ENCODE peak calls at places on chromosomes 7 and 10, in four cellular contexts. I, M, P and E are unnamed samples.

GRCh38 chr10:126686271-126686670 is 15.8 kb upstream of the C10orf90 start:
- DNase-seq in I (no peak), M (no peak), P (no peak), E (no peak)

GRCh38 chr10:480928-481551 is 208.4 kb downstream of the DIP2C start:
- DNase-seq in I (peak; percentile 62), M (no peak), P (no peak), E (no peak)

GRCh38 chr10:63798599-63799498 is 277.6 kb downstream of the REEP3 start:
- DNase-seq in I (peak; percentile 77), M (peak; percentile 81), P (peak; percentile 49), E (peak; percentile 76)

GRCh38 chr7:74187915-74188675 is 13.9 kb downstream of the EIF4H start:
- DNase-seq in I (no peak), M (no peak), P (no peak), E (peak; percentile 61)

GRCh38 chr10:87695074-87695473 is 35.4 kb downstream of the PAPSS2 start:
- DNase-seq in I (no peak), M (no peak), P (no peak), E (no peak)

GRCh38 chr10:119595715-119596515 is 849 bp downstream of the TIAL1 start:
- DNase-seq in I (peak; percentile 33), M (peak; percentile 63), P (peak; percentile 50), E (no peak)

GRCh38 chr7:101921061-101921460 is 103.6 kb downstream of the CUX1 start:
- DNase-seq in I (no peak), M (peak; percentile 20), P (no peak), E (no peak)

GRCh38 chr10:113384181-113384580 is 168.7 kb upstream of the HABP2 start:
- DNase-seq in I (no peak), M (no peak), P (no peak), E (no peak)

GRCh38 chr7:44057849-44058758 is 7.3 kb downstream of the PGAM2 start:
- DNase-seq in I (no peak), M (no peak), P (no peak), E (no peak)

GRCh38 chr10:28938745-28939144 is 261.4 kb downstream of the BAMBI start:
- DNase-seq in I (no peak), M (no peak), P (no peak), E (peak; percentile 41)

GRCh38 chr10:59838390-59838789 is 68.0 kb downstream of the CCDC6 start:
- DNase-seq in I (no peak), M (no peak), P (no peak), E (no peak)

GRCh38 chr10:16965740-16966447 is 148.7 kb upstream of the RSU1 start:
- DNase-seq in I (peak; percentile 65), M (peak; percentile 66), P (no peak), E (peak; percentile 91)

GRCh38 chr10:66187096-66187733 is 738.6 kb upstream of the LRRTM3 start:
- DNase-seq in I (no peak), M (no peak), P (no peak), E (peak; percentile 26)

GRCh38 chr7:124276005-124276606 is 243.2 kb upstream of the TMEM229A start:
- DNase-seq in I (peak; percentile 4), M (no peak), P (no peak), E (peak; percentile 64)

GRCh38 chr7:48384180-48384752 is 213.0 kb downstream of the ABCA13 start:
- DNase-seq in I (no peak), M (no peak), P (no peak), E (no peak)

GRCh38 chr7:46881507-46882127 is 700.3 kb downstream of the TNS3 start:
- DNase-seq in I (no peak), M (no peak), P (no peak), E (peak; percentile 31)

GRCh38 chr7:130990178-130990832 is 256.3 kb upstream of the KLF14 start:
- DNase-seq in I (no peak), M (no peak), P (peak; percentile 81), E (no peak)
- H3K4me1 ChIP-seq in I (peaks cover 59% of the 10 kb centered on the region), M (peaks cover 3% of the 10 kb centered on the region), P (peaks cover 31% of the 10 kb centered on the region), E (peaks cover 7% of the 10 kb centered on the region)

GRCh38 chr7:25900887-25901286 is 251.1 kb upstream of the NFE2L3 start:
- DNase-seq in I (no peak), M (no peak), P (no peak), E (no peak)
- H3K4me1 ChIP-seq in I (peaks cover 11% of the 10 kb centered on the region), M (no peaks in the 10 kb centered on the region), P (no peaks in the 10 kb centered on the region), E (no peaks in the 10 kb centered on the region)

DNA sequence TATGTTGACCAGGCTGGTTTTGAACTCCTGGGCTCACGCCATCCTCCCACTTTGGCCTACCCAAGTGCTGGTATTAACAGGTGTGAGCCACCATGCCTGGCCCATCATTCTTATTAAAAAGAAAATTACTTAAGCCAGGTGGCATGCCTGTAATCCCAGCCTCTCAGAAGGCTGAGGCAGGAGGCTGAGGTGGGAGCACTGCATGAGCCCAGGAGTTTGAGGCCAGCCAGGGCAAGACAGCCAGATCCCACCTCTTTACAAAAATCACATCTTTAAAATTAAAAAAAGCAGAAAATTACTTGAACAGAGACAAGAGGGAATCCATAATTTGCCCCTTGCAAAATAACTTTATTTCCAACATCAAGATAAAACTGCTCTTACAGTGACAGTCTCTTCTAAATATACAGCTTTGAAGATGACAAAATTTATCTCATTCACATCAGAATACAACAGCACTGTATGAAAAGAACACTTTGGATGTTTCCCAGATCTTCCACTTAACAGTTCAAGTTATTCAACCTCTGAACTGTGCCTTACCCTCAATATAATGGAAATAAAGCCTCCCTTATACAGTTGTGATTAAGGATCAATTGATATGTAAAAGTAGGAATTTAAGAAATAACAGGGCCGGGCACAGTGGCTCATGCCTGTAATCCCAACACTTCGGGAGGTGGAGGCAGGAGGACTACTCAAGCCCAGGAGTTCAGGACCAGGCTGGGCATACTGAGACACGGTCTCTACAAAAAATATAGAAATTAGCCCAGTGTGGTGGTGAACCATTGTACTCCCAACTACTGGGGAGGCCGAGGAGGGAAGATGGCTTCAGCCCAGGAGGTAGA is 10.3 kb downstream of the WAPL start:
- DNase-seq in I (no peak), M (no peak), P (no peak), E (no peak)
- H3K4me1 ChIP-seq in I (peaks cover 47% of the 10 kb centered on the region), M (peaks cover 3% of the 10 kb centered on the region), P (peaks cover 39% of the 10 kb centered on the region), E (no peaks in the 10 kb centered on the region)

DNA sequence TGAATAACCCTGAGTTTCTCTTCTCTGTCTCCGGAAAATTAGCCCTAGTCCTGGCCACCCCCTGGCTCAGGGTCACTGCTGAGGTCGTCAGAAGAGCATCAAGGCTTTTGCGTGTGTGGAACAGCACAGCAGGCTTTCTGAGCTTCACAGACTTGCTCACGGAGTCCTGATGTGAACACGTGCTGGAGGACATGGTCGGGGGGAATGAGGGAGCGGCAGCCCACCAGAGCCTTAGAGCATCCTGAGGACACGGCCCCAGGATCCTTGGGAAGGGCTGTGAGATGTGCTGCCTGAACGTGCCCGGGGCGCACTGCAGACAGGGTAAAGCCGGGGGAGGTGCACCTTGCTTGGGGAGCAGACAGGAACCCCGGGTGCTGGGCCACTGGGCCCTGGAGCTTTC is 28.8 kb downstream of the TMEM120A start:
- DNase-seq in I (no peak), M (no peak), P (no peak), E (no peak)
- H3K4me1 ChIP-seq in I (peaks cover 18% of the 10 kb centered on the region), M (peaks cover 2% of the 10 kb centered on the region), P (peaks cover 10% of the 10 kb centered on the region), E (no peaks in the 10 kb centered on the region)